ENCODE peak calls at places on chromosomes 3 and 15, in four cellular contexts. G is mesendoderm, D is H9, I is IMR-90. H is an unnamed sample.
A peak's percentile ranks its signal among the peaks of the same experiment; 100 is the strongest.

GRCh38 chr3:174251696-174252095 is 607.4 kb upstream of the NAALADL2 start:
- DNase-seq in G (no peak), I (no peak), D (no peak), H (no peak)

GRCh38 chr15:84402856-84403608 is 167.5 kb downstream of the GOLGA6L4 start:
- DNase-seq in D (no peak), G (no peak), I (no peak), H (peak; percentile 27)

GRCh38 chr3:5198986-5199731 is 11.7 kb downstream of the EDEM1 start:
- DNase-seq in G (no peak), I (no peak), D (no peak), H (no peak)

GRCh38 chr3:36803096-36803811 is 38.9 kb upstream of the DCLK3 start:
- DNase-seq in G (no peak), I (no peak), D (no peak), H (no peak)

GRCh38 chr3:71339049-71339448 is 244.5 kb downstream of the FOXP1 start:
- DNase-seq in I (no peak), D (no peak), G (no peak), H (no peak)

GRCh38 chr3:100335137-100335833 is 728 bp downstream of the NIT2 start:
- DNase-seq in G (peak; percentile 71), I (no peak), D (peak; percentile 41), H (no peak)

GRCh38 chr15:91258436-91258779 is 158.4 kb downstream of the SV2B start:
- DNase-seq in I (no peak), G (peak; percentile 59), D (peak; percentile 64), H (no peak)

GRCh38 chr3:151384741-151385174 is at the start of gene P2RY12:
- DNase-seq in G (no peak), I (no peak), D (no peak), H (no peak)

GRCh38 chr15:39084683-39085530 is 496.0 kb upstream of the THBS1 start:
- DNase-seq in D (no peak), G (no peak), I (peak; percentile 92), H (no peak)

GRCh38 chr3:63662011-63662410 is 9.5 kb downstream of the SNTN start:
- DNase-seq in G (no peak), D (no peak), I (no peak), H (no peak)

GRCh38 chr3:120596116-120596852 is at the start of gene NDUFB4:
- DNase-seq in I (peak; percentile 99), G (peak; percentile 100), D (peak; percentile 98), H (peak; percentile 98)

GRCh38 chr3:112793311-112794081 is 53.2 kb downstream of the CD200R1L start:
- DNase-seq in G (no peak), D (no peak), I (no peak), H (no peak)

GRCh38 chr3:124322966-124323365 is 331.0 kb upstream of the ROPN1 start:
- DNase-seq in I (peak; percentile 46), D (no peak), G (no peak), H (no peak)

GRCh38 chr3:132522353-132522752 is 74.7 kb upstream of the ACKR4 start:
- DNase-seq in G (no peak), D (no peak), I (no peak), H (no peak)

GRCh38 chr15:85879334-85880163 is 84.8 kb upstream of the KLHL25 start:
- DNase-seq in D (peak; percentile 37), I (no peak), G (peak; percentile 59), H (no peak)

GRCh38 chr3:110026421-110026820 is 689.1 kb upstream of the DPPA4 start:
- DNase-seq in G (no peak), D (no peak), I (no peak), H (no peak)

GRCh38 chr15:49155834-49156627 is 632 bp upstream of the COPS2 start:
- DNase-seq in G (peak; percentile 44), I (peak; percentile 25), D (peak; percentile 29), H (no peak)

GRCh38 chr15:60038111-60038521 is 34.0 kb downstream of the FOXB1 start:
- DNase-seq in D (peak; percentile 61), I (no peak), G (peak; percentile 32), H (no peak)

GRCh38 chr15:92599394-92599970 is 56.1 kb downstream of the FAM174B start:
- DNase-seq in I (peak; percentile 21), D (no peak), G (no peak), H (no peak)

GRCh38 chr3:10382892-10383849 is 62.3 kb upstream of the SEC13 start:
- DNase-seq in I (no peak), G (no peak), D (no peak), H (no peak)

GRCh38 chr3:123783050-123783724 is 100.9 kb downstream of the MYLK start:
- DNase-seq in D (no peak), G (no peak), I (peak; percentile 43), H (no peak)

DNA sequence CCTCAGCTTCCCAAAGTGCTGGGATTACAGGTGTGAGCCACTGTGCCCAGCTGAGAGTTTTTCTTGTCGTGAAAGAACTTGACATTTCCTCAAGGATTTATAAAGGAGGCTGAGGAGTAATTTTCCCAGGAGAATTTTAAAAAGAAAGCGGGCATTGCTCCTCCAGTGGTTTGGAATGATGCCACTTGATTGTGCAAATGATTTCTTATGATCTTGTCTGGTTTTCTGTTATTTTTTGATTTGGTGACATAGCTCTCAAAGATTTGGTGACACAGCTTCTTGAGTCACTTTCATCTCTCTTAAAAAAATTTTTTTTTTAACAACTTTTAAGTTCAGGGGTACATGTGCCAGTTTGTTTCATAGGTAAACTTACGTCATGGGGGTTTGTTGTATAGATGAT is 24.6 kb upstream of the NFKBIZ start:
- DNase-seq in D (no peak), I (no peak), G (no peak), H (no peak)
- H4K5ac ChIP-seq in D (no peak overlapping the region), I (no peak overlapping the region), G (no peak overlapping the region), H (no peak overlapping the region)

GRCh38 chr3:126127904-126128303 is 44.0 kb upstream of the SLC41A3 start:
- DNase-seq in G (no peak), I (no peak), D (peak; percentile 20), H (peak; percentile 33)
- H4K5ac ChIP-seq in G (no peak overlapping the region), I (no peak overlapping the region), D (no peak overlapping the region), H (no peak overlapping the region)

GRCh38 chr3:140429791-140430190 is 248.1 kb upstream of the TRIM42 start:
- DNase-seq in I (no peak), D (no peak), G (no peak), H (peak; percentile 8)
- H4K5ac ChIP-seq in I (no peak overlapping the region), D (no peak overlapping the region), G (no peak overlapping the region), H (no peak overlapping the region)

DNA sequence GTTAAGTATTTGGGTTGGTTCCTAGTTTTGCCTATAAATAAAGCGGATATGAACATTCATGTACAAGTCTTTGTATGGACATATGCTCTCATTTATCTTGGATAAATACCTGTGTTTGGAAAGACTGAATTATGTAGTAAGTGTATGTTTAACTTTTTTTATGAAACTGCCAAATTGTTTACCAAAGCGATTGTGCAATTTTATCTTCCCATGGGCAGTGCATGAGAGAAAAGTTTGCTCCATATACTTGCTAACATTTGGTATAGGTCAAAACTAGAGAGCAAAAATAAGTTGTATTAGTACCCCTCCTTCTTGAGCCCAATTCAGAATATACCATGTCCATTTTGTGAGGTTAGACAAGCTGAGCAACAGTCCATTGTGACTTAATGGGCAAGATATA is 502.6 kb downstream of the SQOR start:
- DNase-seq in I (no peak), D (no peak), G (no peak), H (no peak)
- H4K5ac ChIP-seq in I (no peak overlapping the region), D (no peak overlapping the region), G (no peak overlapping the region), H (no peak overlapping the region)

DNA sequence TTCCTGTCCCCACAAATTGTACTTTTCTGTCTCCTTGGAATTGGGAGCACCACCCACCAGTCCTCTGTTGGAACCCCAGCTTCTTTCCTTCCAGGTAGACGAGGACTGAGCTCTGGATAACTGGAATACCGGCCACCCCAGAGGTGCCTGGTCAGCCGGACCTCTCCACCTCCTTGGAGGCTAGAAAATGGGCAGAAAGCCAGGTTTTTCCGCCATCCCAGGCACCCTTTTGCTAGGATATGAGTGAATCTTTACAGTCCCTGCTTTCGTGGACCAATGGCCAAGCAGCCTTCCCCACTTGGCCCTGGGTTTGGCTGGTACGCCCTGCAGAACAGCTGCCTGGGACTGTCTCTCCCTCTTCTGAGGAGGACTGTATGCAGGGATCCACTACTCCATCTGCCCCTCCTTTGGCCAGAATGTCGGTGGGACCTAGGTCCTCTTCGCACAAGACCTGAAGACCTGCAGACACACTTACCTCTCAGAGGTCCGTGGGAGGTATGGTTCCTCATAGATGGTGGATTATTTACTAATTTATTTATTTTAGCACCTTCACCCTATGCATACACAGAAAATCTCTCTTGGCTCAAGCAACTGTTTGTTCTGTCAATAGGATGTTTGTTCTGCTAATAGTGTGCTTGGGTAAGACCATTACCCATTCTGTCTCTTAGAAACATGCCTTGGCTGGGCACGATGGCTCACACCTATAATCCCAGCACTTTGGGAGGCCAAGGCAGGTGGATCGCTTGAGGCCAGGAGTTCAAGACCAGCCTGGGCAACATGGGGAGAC is 8.6 kb upstream of the CHAC1 start:
- DNase-seq in I (no peak), D (no peak), G (no peak), H (no peak)
- H4K5ac ChIP-seq in I (no peak overlapping the region), D (no peak overlapping the region), G (no peak overlapping the region), H (no peak overlapping the region)